ENCODE peak calls at places on chromosomes 13 and 19, in nine cellular contexts. T is transverse colon, W is fibroblast of pulmonary artery, L is neural progenitor cell, H is GM10248, D is testis, Q is heart left ventricle, V is mesothelial cell of epicardium, N is cardiac muscle cell. F is an unnamed sample.

GRCh38 chr13:75907044-75907443 is 270.9 kb downstream of the LMO7 start:
- DNase-seq in T (no peak), W (no peak), L (no peak), H (no peak), D (no peak), Q (no peak), V (no peak), N (no peak), F (no peak)

GRCh38 chr13:109974354-109974753 is 188.0 kb upstream of the IRS2 start:
- DNase-seq in T (no peak), W (peak; percentile 28), L (no peak), H (no peak), D (no peak), Q (no peak), V (no peak), N (no peak), F (no peak)

GRCh38 chr13:71754407-71754974 is 112.5 kb downstream of the DACH1 start:
- DNase-seq in T (no peak), W (no peak), L (no peak), H (no peak), D (no peak), Q (peak; percentile 35), V (no peak), N (no peak), F (no peak)

GRCh38 chr19:2355168-2356035 is 4.7 kb upstream of the TMPRSS9 start:
- DNase-seq in T (no peak), W (no peak), L (no peak), H (no peak), D (no peak), Q (no peak), V (no peak), N (no peak), F (no peak)

GRCh38 chr13:39422845-39423565 is 180.0 kb downstream of the LHFPL6 start:
- DNase-seq in T (no peak), W (peak; percentile 67), L (no peak), H (no peak), D (no peak), Q (no peak), V (no peak), N (no peak), F (no peak)

GRCh38 chr19:2097330-2098327 is 914 bp downstream of the IZUMO4 start:
- DNase-seq in T (peak; percentile 36), W (no peak), L (peak; percentile 23), H (peak; percentile 69), D (no peak), Q (no peak), V (no peak), N (no peak), F (no peak)

GRCh38 chr19:307111-307531 is 15.9 kb upstream of the PLPP2 start:
- DNase-seq in T (no peak), W (no peak), L (no peak), H (no peak), D (no peak), Q (no peak), V (no peak), N (no peak), F (no peak)

GRCh38 chr19:52398091-52398461 is 427 bp downstream of the ZNF528 start:
- DNase-seq in T (peak; percentile 8), W (peak; percentile 7), L (peak; percentile 36), H (peak; percentile 17), D (no peak), Q (no peak), V (no peak), N (peak; percentile 3), F (no peak)

GRCh38 chr19:6761053-6761676 is 6.1 kb downstream of the SH2D3A start:
- DNase-seq in T (no peak), W (no peak), L (peak; percentile 46), H (no peak), D (peak; percentile 81), Q (no peak), V (no peak), N (no peak), F (no peak)

GRCh38 chr13:26897706-26898550 is 137.3 kb upstream of the GPR12 start:
- DNase-seq in T (no peak), W (no peak), L (no peak), H (no peak), D (no peak), Q (no peak), V (no peak), N (no peak), F (no peak)

GRCh38 chr19:19537321-19538048 is 580 bp upstream of the CILP2 start:
- DNase-seq in T (no peak), W (no peak), L (no peak), H (no peak), D (no peak), Q (no peak), V (no peak), N (no peak), F (no peak)

DNA sequence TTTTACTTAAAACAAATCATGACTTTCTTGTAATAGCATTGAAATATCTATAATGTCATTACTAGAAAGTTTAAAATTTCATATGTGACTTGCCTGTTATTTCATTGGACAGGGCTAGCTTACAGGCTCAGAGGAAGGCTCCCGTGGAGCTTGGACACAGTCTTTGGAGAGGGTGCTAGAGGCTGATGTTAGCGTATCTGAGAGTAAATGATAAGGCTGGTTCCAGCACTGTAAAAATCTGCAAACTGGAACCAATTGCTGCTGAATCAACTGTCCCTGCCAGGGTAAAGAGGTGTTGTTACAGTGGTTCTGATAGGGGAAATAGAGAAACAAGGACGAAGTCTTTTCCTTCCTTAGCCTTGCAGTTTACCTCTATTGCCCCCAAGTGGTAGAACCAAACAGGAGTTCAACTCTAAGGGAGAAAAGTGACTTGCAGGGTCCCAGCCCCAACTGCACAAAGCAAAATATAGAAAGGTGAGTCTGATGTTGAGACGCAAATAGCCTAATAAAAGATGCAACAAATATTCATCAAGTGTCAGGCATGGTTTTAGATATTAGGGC is 901.7 kb downstream of the DIAPH3 start:
- DNase-seq in T (no peak), W (peak; percentile 53), L (peak; percentile 61), H (no peak), D (peak; percentile 18), Q (no peak), V (no peak), N (peak; percentile 60), F (no peak)
- TF ChIP-seq CTCF in T (no peak), W (peak; percentile 62), L (peak; percentile 73), H (no peak), D (peak; percentile 33), Q (peak; percentile 33), V (no peak), N (peak; percentile 72), F (no peak)

GRCh38 chr19:29266001-29266400 is 53.0 kb upstream of the UQCRFS1 start:
- DNase-seq in T (no peak), W (no peak), L (no peak), H (no peak), D (no peak), Q (no peak), V (no peak), N (no peak), F (no peak)

GRCh38 chr19:29264897-29265296 is 51.9 kb upstream of the UQCRFS1 start:
- DNase-seq in T (no peak), W (no peak), L (no peak), H (no peak), D (no peak), Q (no peak), V (no peak), N (no peak), F (no peak)

GRCh38 chr19:29262085-29262484 is 49.1 kb upstream of the UQCRFS1 start:
- DNase-seq in T (no peak), W (no peak), L (no peak), H (no peak), D (no peak), Q (no peak), V (no peak), N (no peak), F (no peak)

GRCh38 chr19:29265436-29265835 is 52.5 kb upstream of the UQCRFS1 start:
- DNase-seq in T (no peak), W (no peak), L (no peak), H (no peak), D (no peak), Q (no peak), V (no peak), N (no peak), F (no peak)

DNA sequence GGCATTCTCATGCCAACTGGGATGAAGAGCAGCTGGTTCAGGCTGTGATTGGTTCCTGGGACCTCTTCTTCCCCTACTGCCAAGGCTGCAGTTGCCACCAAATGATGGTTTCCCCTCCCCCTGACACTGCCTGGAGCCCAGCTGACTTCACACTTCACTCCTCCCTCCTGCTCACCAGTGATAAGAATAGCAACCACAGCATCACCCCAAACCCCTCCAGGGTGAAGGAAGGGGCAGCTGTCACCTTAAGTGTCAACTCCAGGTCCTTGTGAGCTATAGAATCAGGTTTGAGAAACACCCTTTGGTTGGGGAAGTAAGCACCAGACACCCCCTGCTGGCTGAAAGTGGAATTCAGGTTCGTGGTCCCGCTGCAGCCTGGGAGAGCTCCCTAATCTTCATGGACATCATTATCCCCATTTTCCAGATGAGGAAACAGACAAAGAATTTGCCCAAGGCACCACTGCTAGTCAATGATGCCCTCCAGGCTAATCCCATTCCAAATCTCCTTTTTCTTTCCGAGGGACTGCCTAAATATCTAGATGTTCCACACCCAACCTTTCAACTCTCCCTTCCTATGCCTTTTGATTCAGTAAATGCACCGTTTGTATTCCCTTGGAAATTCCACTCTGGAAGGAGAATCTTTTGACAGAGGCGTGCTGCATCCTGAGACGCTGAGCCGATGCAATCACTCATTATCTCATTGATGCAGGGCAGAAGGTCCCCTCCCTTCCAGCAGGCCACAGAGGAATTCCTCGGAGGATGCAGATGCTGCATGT is 50.5 kb upstream of the UQCRFS1 start:
- DNase-seq in T (peak; percentile 34), W (peak; percentile 47), L (peak; percentile 78), H (peak; percentile 53), D (peak; percentile 69), Q (no peak), V (no peak), N (peak; percentile 68), F (peak; percentile 68)
- TF ChIP-seq CTCF in T (peak; percentile 70), W (peak; percentile 77), L (peak; percentile 75), H (peak; percentile 70), D (peak; percentile 61), Q (peak; percentile 67), V (peak; percentile 89), N (peak; percentile 80), F (peak; percentile 90)

GRCh38 chr19:14554382-14554812 is 17.5 kb downstream of the NDUFB7 start:
- DNase-seq in T (peak; percentile 30), W (no peak), L (no peak), H (no peak), D (peak; percentile 63), Q (no peak), V (no peak), N (no peak), F (no peak)
- TF ChIP-seq CTCF in T (no peak), W (no peak), L (no peak), H (no peak), D (no peak), Q (no peak), V (no peak), N (no peak), F (no peak)

DNA sequence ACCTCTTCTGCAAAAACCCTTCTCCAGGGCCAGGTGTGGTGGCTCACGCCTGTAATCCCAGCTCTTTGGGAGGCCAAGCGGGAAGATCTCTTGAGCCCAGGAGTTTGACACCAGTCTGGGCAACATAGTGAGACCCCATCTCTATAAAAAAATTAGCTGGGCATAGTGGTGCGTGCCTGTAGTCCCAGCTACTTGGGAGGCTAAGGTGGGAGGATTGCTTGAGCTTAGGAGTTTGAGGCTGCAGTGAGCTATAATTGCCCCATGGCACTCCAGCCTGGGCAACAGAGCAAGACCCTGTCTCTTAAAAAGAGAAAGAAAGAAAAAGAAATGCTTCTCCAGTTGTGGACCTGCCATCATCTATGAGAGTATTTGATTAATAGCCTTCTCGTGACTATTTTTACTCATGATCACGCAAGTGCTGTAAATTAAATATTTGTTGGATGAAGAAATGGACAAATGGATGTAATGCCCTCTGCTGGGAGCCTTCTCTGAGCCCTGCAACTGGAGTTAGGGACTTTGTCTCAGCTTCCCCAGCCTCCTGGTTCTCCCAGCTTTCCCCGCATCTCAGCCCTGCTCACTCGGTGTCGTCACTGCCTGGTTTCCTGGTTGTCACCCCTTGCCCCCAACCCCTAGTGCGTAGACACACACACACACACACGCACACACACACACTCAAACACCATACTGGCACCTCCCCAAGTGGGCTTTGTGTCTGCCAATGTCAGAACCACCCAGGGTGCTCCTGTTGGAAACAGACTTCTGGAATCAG is 12.2 kb downstream of the WIZ start:
- DNase-seq in T (no peak), W (peak; percentile 33), L (no peak), H (no peak), D (no peak), Q (no peak), V (no peak), N (no peak), F (no peak)
- TF ChIP-seq CTCF in T (no peak), W (peak; percentile 29), L (no peak), H (no peak), D (peak; percentile 12), Q (peak; percentile 19), V (no peak), N (no peak), F (no peak)

F was measured in natural killer cell.